ENCODE peak calls at places on chromosomes 2 and 18, in seven cellular contexts. R is amygdala, O is AG09319, I is T-helper 17 cell, V is fibroblast of lung, X is HTR-8/SVneo, S is Panc1. M is an unnamed sample.

GRCh38 chr18:62323483-62324354 is 1.4 kb upstream of the TNFRSF11A start:
- DNase-seq in R (no peak), O (no peak), I (no peak), V (no peak), X (no peak), S (no peak), M (no peak)

GRCh38 chr18:77093584-77093983 is 39.0 kb downstream of the MBP start:
- DNase-seq in R (no peak), O (no peak), I (no peak), V (no peak), X (no peak), S (no peak), M (no peak)

GRCh38 chr2:38661306-38661705 is 4.6 kb upstream of the GALM start:
- DNase-seq in R (no peak), O (no peak), I (no peak), V (no peak), X (no peak), S (no peak), M (no peak)

GRCh38 chr2:240974771-240975572 is 23.4 kb upstream of the SNED1 start:
- DNase-seq in R (no peak), O (no peak), I (no peak), V (no peak), X (no peak), S (no peak), M (no peak)

GRCh38 chr18:6614952-6615351 is 114.6 kb upstream of the ARHGAP28 start:
- DNase-seq in R (no peak), O (no peak), I (no peak), V (no peak), X (no peak), S (no peak), M (no peak)

GRCh38 chr18:30139631-30140287 is 902.8 kb downstream of the DSC3 start:
- DNase-seq in R (no peak), O (no peak), I (no peak), V (no peak), X (no peak), S (no peak), M (no peak)

GRCh38 chr2:47264183-47264582 is 109.1 kb upstream of the STPG4 start:
- DNase-seq in R (no peak), O (no peak), I (no peak), V (no peak), X (no peak), S (no peak), M (no peak)

GRCh38 chr2:188291617-188292445 is at the start of gene GULP1:
- DNase-seq in R (peak; percentile 38), O (peak; percentile 35), I (no peak), V (peak; percentile 77), X (peak; percentile 54), S (no peak), M (peak; percentile 83)

GRCh38 chr2:241870081-241870541 is 582 bp downstream of the RTP5 start:
- DNase-seq in R (no peak), O (no peak), I (no peak), V (no peak), X (no peak), S (no peak), M (no peak)

GRCh38 chr2:179467111-179467510 is 202.5 kb upstream of the SESTD1 start:
- DNase-seq in R (no peak), O (no peak), I (no peak), V (peak; percentile 41), X (peak; percentile 17), S (no peak), M (peak; percentile 60)

GRCh38 chr2:113240150-113240914 is 38.4 kb downstream of the PAX8 start:
- DNase-seq in R (peak; percentile 20), O (peak; percentile 90), I (no peak), V (peak; percentile 94), X (peak; percentile 58), S (peak; percentile 61), M (peak; percentile 89)

GRCh38 chr2:10889741-10890215 is 22.0 kb upstream of the KCNF1 start:
- DNase-seq in R (no peak), O (no peak), I (no peak), V (no peak), X (no peak), S (no peak), M (no peak)

GRCh38 chr2:21317131-21317530 is 193.4 kb downstream of the TDRD15 start:
- DNase-seq in R (peak; percentile 14), O (no peak), I (no peak), V (no peak), X (peak; percentile 10), S (no peak), M (peak; percentile 3)

GRCh38 chr2:20188851-20189250 is 36.1 kb downstream of the SDC1 start:
- DNase-seq in R (no peak), O (no peak), I (no peak), V (no peak), X (no peak), S (no peak), M (no peak)

GRCh38 chr2:27225526-27225925 is 8.4 kb downstream of the CAD start:
- DNase-seq in R (no peak), O (no peak), I (no peak), V (no peak), X (no peak), S (no peak), M (no peak)

GRCh38 chr18:60193780-60194179 is 178.8 kb downstream of the MC4R start:
- DNase-seq in R (no peak), O (no peak), I (no peak), V (no peak), X (no peak), S (no peak), M (no peak)

GRCh38 chr2:202450785-202451184 is 74.7 kb downstream of the BMPR2 start:
- DNase-seq in R (no peak), O (peak; percentile 16), I (no peak), V (peak; percentile 65), X (no peak), S (no peak), M (no peak)

GRCh38 chr2:16031848-16032159 is 91.5 kb downstream of the MYCN start:
- DNase-seq in R (no peak), O (no peak), I (no peak), V (no peak), X (no peak), S (no peak), M (no peak)

GRCh38 chr2:205702576-205702975 is 20.3 kb downstream of the NRP2 start:
- DNase-seq in R (no peak), O (no peak), I (no peak), V (no peak), X (no peak), S (no peak), M (peak; percentile 35)

GRCh38 chr2:146665801-146666200 is 1179.0 kb upstream of the ACVR2A start:
- DNase-seq in R (no peak), O (no peak), I (no peak), V (no peak), X (no peak), S (no peak), M (no peak)

GRCh38 chr2:234491897-234492296 is 5.0 kb downstream of the ARL4C start:
- DNase-seq in R (no peak), O (no peak), I (no peak), V (no peak), X (no peak), S (no peak), M (no peak)

GRCh38 chr2:9663008-9663879 is 32.4 kb upstream of the YWHAQ start:
- DNase-seq in R (no peak), O (no peak), I (no peak), V (no peak), X (no peak), S (no peak), M (no peak)

GRCh38 chr2:170500104-170500503 is 215.0 kb upstream of the SP5 start:
- DNase-seq in R (no peak), O (no peak), I (no peak), V (no peak), X (no peak), S (no peak), M (no peak)

GRCh38 chr2:68027959-68028358 is 34.8 kb downstream of the C1D start:
- DNase-seq in R (no peak), O (no peak), I (no peak), V (peak; percentile 50), X (peak; percentile 48), S (no peak), M (no peak)

GRCh38 chr2:60530228-60530627 is 23.2 kb downstream of the BCL11A start:
- DNase-seq in R (no peak), O (no peak), I (no peak), V (no peak), X (no peak), S (no peak), M (no peak)

GRCh38 chr18:37299471-37300304 is 265.9 kb downstream of the CELF4 start:
- DNase-seq in R (no peak), O (peak; percentile 93), I (no peak), V (peak; percentile 95), X (peak; percentile 53), S (peak; percentile 22), M (peak; percentile 94)